ENCODE peak calls at places on chromosomes 4 and X, in five cellular contexts. U is adipocyte; I is H54; Y is activated T-helper 1 cell treated with anti-CD3 and anti-CD28 coated beads, Interleukin-12 subunit alpha, Interleukin-12 subunit beta, Interleukin-2, Interleukin-4 antibody, amounts not matched to agents 30 ng/mL and 10 ng/mL and 1 ng/mL, durations not matched to agents 14 hours and 24 hours and 36 hours; P is activated CD4-positive, alpha-beta T cell treated with anti-CD3 and anti-CD28 coated beads for 36 hours. X is an unnamed sample.

GRCh38 chr4:185742766-185743165 is 69.2 kb downstream of the SORBS2 start:
- DNase-seq in I (no peak), U (no peak), P (no peak), Y (no peak), X (no peak)

GRCh38 chr4:140296871-140297570 is 76.4 kb upstream of the SCOC start:
- DNase-seq in P (peak), Y (no peak), U (peak), I (no peak), X (no peak)

GRCh38 chr4:156977435-156978160 is 6.0 kb upstream of the PDGFC start:
- DNase-seq in P (no peak), U (peak), Y (no peak), I (no peak), X (no peak)

GRCh38 chr4:3021627-3022026 is 52.7 kb downstream of the HTT-AS start:
- DNase-seq in Y (no peak), I (no peak), U (no peak), P (peak), X (no peak)

GRCh38 chr4:3226467-3226866 is 22.5 kb upstream of the MSANTD1 start:
- DNase-seq in Y (no peak), U (no peak), I (no peak), P (no peak), X (no peak)

GRCh38 chrX:24479924-24480722 is 15.0 kb downstream of the PDK3 start:
- DNase-seq in I (no peak), U (no peak), P (peak), Y (peak), X (no peak)

GRCh38 chr4:116599859-116600258 is 485.5 kb downstream of the TRAM1L1 start:
- DNase-seq in P (peak), Y (no peak), I (no peak), U (no peak), X (no peak)

GRCh38 chrX:76029385-76029784 is 143.5 kb upstream of the PBDC1 start:
- DNase-seq in P (no peak), U (no peak), I (no peak), Y (no peak), X (no peak)

GRCh38 chr4:168886361-168886760 is 123.7 kb downstream of the CBR4 start:
- DNase-seq in I (no peak), U (peak), P (no peak), Y (no peak), X (no peak)

GRCh38 chrX:23598561-23598960 is 68.7 kb upstream of the PRDX4 start:
- DNase-seq in P (no peak), Y (no peak), I (no peak), U (no peak), X (no peak)

GRCh38 chr4:139175647-139176298 is 1.2 kb downstream of the ELF2 start:
- DNase-seq in U (peak), I (peak), Y (no peak), P (no peak), X (peak)

GRCh38 chrX:21487832-21488231 is 113.6 kb downstream of the CNKSR2 start:
- DNase-seq in U (no peak), I (no peak), P (no peak), Y (no peak), X (no peak)

GRCh38 chr4:167109859-167110258 is 124.4 kb downstream of the SPOCK3 start:
- DNase-seq in Y (no peak), I (no peak), U (no peak), P (no peak), X (no peak)

GRCh38 chrX:137545711-137546651 is 19.9 kb upstream of the ZIC3 start:
- DNase-seq in U (no peak), P (no peak), I (no peak), Y (no peak), X (no peak)

X was measured in HTR-8/SVneo.